ENCODE peak calls at places on chromosome 12, in five cellular contexts. J is A172; P is MM.1S; U is GM23338; Q is stimulated activated CD4-positive, alpha-beta T cell treated with anti-CD3 and anti-CD28 coated beads, Interleukin-12 subunit alpha, Interleukin-12 subunit beta, amount 100 ng/mL, for 24 hours. G is an unnamed sample.

GRCh38 chr12:132162508-132163031 is 18.3 kb downstream of the NOC4L start:
- DNase-seq in J (peak; percentile 82), P (no peak), U (no peak), Q (no peak), G (peak; percentile 67)

GRCh38 chr12:132173135-132174014 is 29.1 kb downstream of the NOC4L start:
- DNase-seq in J (no peak), P (peak; percentile 22), U (no peak), Q (no peak), G (no peak)

GRCh38 chr12:127311695-127312364 is 955.1 kb upstream of the TMEM132C start:
- DNase-seq in J (no peak), P (no peak), U (no peak), Q (no peak), G (no peak)

GRCh38 chr12:92955997-92956663 is 27.0 kb upstream of the EEA1 start:
- DNase-seq in J (no peak), P (no peak), U (no peak), Q (no peak), G (peak; percentile 62)

GRCh38 chr12:82242729-82243128 is 115.5 kb downstream of the CCDC59 start:
- DNase-seq in J (no peak), P (no peak), U (no peak), Q (no peak), G (peak; percentile 38)

GRCh38 chr12:95978351-95978750 is 17.8 kb downstream of the HAL start:
- DNase-seq in J (no peak), P (no peak), U (no peak), Q (no peak), G (no peak)

GRCh38 chr12:7108928-7109920 is at the start of gene C1RL:
- DNase-seq in J (peak; percentile 67), P (peak; percentile 66), U (peak; percentile 92), Q (peak; percentile 88), G (peak; percentile 79)

GRCh38 chr12:27592548-27592947 is 68.5 kb downstream of the PPFIBP1 start:
- DNase-seq in J (peak; percentile 67), P (no peak), U (no peak), Q (no peak), G (peak; percentile 76)

GRCh38 chr12:108822458-108823205 is 34.8 kb downstream of the SSH1 start:
- DNase-seq in J (no peak), P (no peak), U (no peak), Q (no peak), G (no peak)

GRCh38 chr12:110050927-110051326 is 2.6 kb upstream of the C12orf76 start:
- DNase-seq in J (no peak), P (no peak), U (no peak), Q (no peak), G (no peak)

GRCh38 chr12:132330549-132330881 is 1.1 kb upstream of the GALNT9 start:
- DNase-seq in J (no peak), P (no peak), U (no peak), Q (no peak), G (no peak)

GRCh38 chr12:6264402-6265037 is 46.0 kb upstream of the PLEKHG6 start:
- DNase-seq in J (no peak), P (no peak), U (no peak), Q (no peak), G (no peak)

GRCh38 chr12:47825239-47825639 is 5.5 kb upstream of the HDAC7 start:
- DNase-seq in J (peak; percentile 27), P (no peak), U (peak; percentile 34), Q (no peak), G (no peak)

GRCh38 chr12:32027684-32028355 is 68.6 kb downstream of the RESF1 start:
- DNase-seq in J (no peak), P (no peak), U (no peak), Q (no peak), G (no peak)

G was measured in HT1080.